ENCODE peak calls at places on chromosomes 7 and 10, in ten cellular contexts. Q, V, U, A, I, T, S, D, G and K are unnamed samples.

GRCh38 chr10:73332379-73332778 is 26.3 kb downstream of the CFAP70 start:
- DNase-seq in Q (no peak), V (no peak), U (no peak), A (no peak), I (no peak), T (no peak), S (no peak), D (no peak), G (no peak), K (no peak)

GRCh38 chr7:34087892-34088891 is 182.9 kb downstream of the BMPER start:
- DNase-seq in Q (no peak), V (peak), U (peak), A (no peak), I (peak), T (no peak), S (no peak), D (no peak), G (no peak), K (no peak)

GRCh38 chr10:18610517-18610916 is 40.9 kb downstream of the NSUN6 start:
- DNase-seq in Q (no peak), V (peak), U (peak), A (peak), I (peak), T (peak), S (no peak), D (no peak), G (no peak), K (no peak)

GRCh38 chr10:71613303-71613777 is 106.2 kb downstream of the C10orf105 start:
- DNase-seq in Q (no peak), V (peak), U (peak), A (peak), I (no peak), T (no peak), S (no peak), D (no peak), G (no peak), K (no peak)

GRCh38 chr10:15485684-15486316 is 114.7 kb upstream of the FAM171A1 start:
- DNase-seq in Q (no peak), V (peak), U (peak), A (no peak), I (peak), T (no peak), S (no peak), D (no peak), G (no peak), K (peak)

GRCh38 chr7:132108553-132108952 is 467.7 kb downstream of the PLXNA4 start:
- DNase-seq in Q (no peak), V (no peak), U (no peak), A (no peak), I (no peak), T (no peak), S (no peak), D (no peak), G (no peak), K (no peak)

GRCh38 chr7:133703547-133703946 is 423.6 kb upstream of the LRGUK start:
- DNase-seq in Q (no peak), V (peak), U (peak), A (no peak), I (peak), T (peak), S (no peak), D (no peak), G (no peak), K (no peak)

GRCh38 chr10:34730726-34731125 is 84.4 kb downstream of the PARD3 start:
- DNase-seq in Q (no peak), V (no peak), U (peak), A (no peak), I (no peak), T (no peak), S (no peak), D (no peak), G (no peak), K (no peak)

GRCh38 chr7:11185179-11185578 is 211.5 kb downstream of the PHF14 start:
- DNase-seq in Q (no peak), V (no peak), U (peak), A (no peak), I (no peak), T (no peak), S (no peak), D (no peak), G (no peak), K (no peak)

GRCh38 chr7:1458676-1459511 is at the start of gene MICALL2:
- DNase-seq in Q (peak), V (peak), U (peak), A (peak), I (peak), T (peak), S (peak), D (peak), G (no peak), K (peak)